ENCODE peak calls at places on chromosome 13, in eight cellular contexts. One of them, this sample, is unnamed.

GRCh38 chr13:47858042-47858677 is 142.9 kb downstream of the SUCLA2 start:
- DNase-seq in GM13977: no peak
- DNase-seq in astrocyte of the spinal cord: no peak
- DNase-seq in AG09319: no peak
- DNase-seq in heart right ventricle: no peak
- DNase-seq in A549: no peak
- DNase-seq in transverse colon: no peak
- DNase-seq in HFFc6: no peak
- DNase-seq in this sample: no peak

GRCh38 chr13:95246292-95247082 is 54.8 kb downstream of the ABCC4 start:
- DNase-seq in transverse colon: no peak
- DNase-seq in GM13977: no peak
- DNase-seq in astrocyte of the spinal cord: no peak
- DNase-seq in A549: no peak
- DNase-seq in HFFc6: no peak
- DNase-seq in AG09319: no peak
- DNase-seq in heart right ventricle: no peak
- DNase-seq in this sample: no peak

GRCh38 chr13:39051157-39051556 is 12.9 kb downstream of the NHLRC3 start:
- DNase-seq in GM13977: no peak
- DNase-seq in AG09319: no peak
- DNase-seq in heart right ventricle: no peak
- DNase-seq in transverse colon: no peak
- DNase-seq in astrocyte of the spinal cord: peak
- DNase-seq in A549: peak
- DNase-seq in HFFc6: peak
- DNase-seq in this sample: peak

GRCh38 chr13:32179708-32180107 is 135.5 kb downstream of the ZAR1L start:
- DNase-seq in GM13977: no peak
- DNase-seq in HFFc6: no peak
- DNase-seq in transverse colon: no peak
- DNase-seq in astrocyte of the spinal cord: no peak
- DNase-seq in heart right ventricle: no peak
- DNase-seq in A549: no peak
- DNase-seq in AG09319: no peak
- DNase-seq in this sample: no peak

GRCh38 chr13:54356849-54357248 is 1328.2 kb downstream of the OLFM4 start:
- DNase-seq in transverse colon: no peak
- DNase-seq in AG09319: no peak
- DNase-seq in HFFc6: no peak
- DNase-seq in A549: no peak
- DNase-seq in GM13977: no peak
- DNase-seq in astrocyte of the spinal cord: no peak
- DNase-seq in heart right ventricle: no peak
- DNase-seq in this sample: no peak

GRCh38 chr13:53242015-53242414 is 213.4 kb downstream of the OLFM4 start:
- DNase-seq in heart right ventricle: no peak
- DNase-seq in astrocyte of the spinal cord: no peak
- DNase-seq in AG09319: no peak
- DNase-seq in HFFc6: no peak
- DNase-seq in GM13977: no peak
- DNase-seq in A549: no peak
- DNase-seq in transverse colon: no peak
- DNase-seq in this sample: no peak

GRCh38 chr13:38636106-38636505 is 50.8 kb upstream of the FREM2 start:
- DNase-seq in transverse colon: no peak
- DNase-seq in AG09319: no peak
- DNase-seq in GM13977: no peak
- DNase-seq in astrocyte of the spinal cord: no peak
- DNase-seq in heart right ventricle: no peak
- DNase-seq in A549: no peak
- DNase-seq in HFFc6: no peak
- DNase-seq in this sample: no peak

GRCh38 chr13:110542311-110542796 is 19.2 kb downstream of the RAB20 start:
- DNase-seq in heart right ventricle: no peak
- DNase-seq in transverse colon: no peak
- DNase-seq in astrocyte of the spinal cord: no peak
- DNase-seq in HFFc6: no peak
- DNase-seq in A549: no peak
- DNase-seq in AG09319: no peak
- DNase-seq in GM13977: no peak
- DNase-seq in this sample: no peak

GRCh38 chr13:47112205-47112896 is 215.5 kb upstream of the HTR2A start:
- DNase-seq in AG09319: no peak
- DNase-seq in heart right ventricle: no peak
- DNase-seq in HFFc6: no peak
- DNase-seq in transverse colon: no peak
- DNase-seq in astrocyte of the spinal cord: peak
- DNase-seq in GM13977: no peak
- DNase-seq in A549: no peak
- DNase-seq in this sample: no peak

DNA sequence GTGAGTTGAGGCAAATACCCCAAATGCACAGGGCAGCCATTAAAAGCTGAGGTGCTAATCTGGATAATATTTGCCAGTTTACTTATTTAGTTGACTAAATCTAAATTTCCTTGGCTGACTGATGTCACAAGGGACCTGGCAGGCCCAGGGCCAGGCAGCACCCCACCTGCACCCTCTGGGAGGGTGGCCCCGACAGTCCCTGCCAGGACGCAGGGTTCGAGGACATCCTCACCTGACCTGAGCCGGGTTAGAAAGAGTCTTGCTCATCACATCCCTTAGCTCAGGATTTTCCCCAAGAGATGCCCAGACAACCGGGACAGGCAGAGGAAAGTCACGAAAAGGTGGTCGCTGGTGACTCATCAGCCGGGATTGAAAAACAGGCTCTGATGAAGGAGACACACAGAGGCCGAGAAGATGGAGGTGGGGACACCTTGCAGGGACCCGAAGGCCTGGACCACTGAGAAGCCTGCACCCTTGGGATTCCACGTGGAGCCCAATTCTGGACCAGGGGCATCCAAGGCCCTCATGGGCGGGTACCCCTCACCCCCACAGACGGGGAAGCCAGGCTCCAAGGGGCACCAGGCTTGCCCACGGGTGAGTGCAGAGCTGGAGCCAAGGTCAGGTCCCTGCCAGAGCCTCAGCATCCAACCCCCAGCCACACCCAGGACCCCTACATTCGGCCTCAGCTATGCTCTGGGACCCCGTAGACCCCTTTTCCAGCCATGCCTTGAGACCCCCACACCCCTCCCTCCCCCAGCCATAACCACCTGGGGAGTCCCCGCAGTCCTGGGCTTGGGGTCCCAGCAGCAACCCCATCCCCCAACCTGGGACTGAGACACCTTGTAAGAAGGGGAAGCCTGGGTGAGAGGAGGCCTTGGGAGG is 103.2 kb downstream of the SOX1 start:
- DNase-seq in GM13977: no peak
- DNase-seq in AG09319: no peak
- DNase-seq in transverse colon: no peak
- DNase-seq in A549: no peak
- DNase-seq in astrocyte of the spinal cord: no peak
- DNase-seq in heart right ventricle: no peak
- DNase-seq in HFFc6: no peak
- DNase-seq in this sample: no peak
- TF ChIP-seq CTCF in GM13977: no peak
- TF ChIP-seq CTCF in AG09319: no peak
- TF ChIP-seq CTCF in transverse colon: no peak
- TF ChIP-seq CTCF in A549: no peak
- TF ChIP-seq CTCF in astrocyte of the spinal cord: no peak
- TF ChIP-seq CTCF in heart right ventricle: no peak
- TF ChIP-seq CTCF in HFFc6: no peak
- TF ChIP-seq CTCF in this sample: no peak

DNA sequence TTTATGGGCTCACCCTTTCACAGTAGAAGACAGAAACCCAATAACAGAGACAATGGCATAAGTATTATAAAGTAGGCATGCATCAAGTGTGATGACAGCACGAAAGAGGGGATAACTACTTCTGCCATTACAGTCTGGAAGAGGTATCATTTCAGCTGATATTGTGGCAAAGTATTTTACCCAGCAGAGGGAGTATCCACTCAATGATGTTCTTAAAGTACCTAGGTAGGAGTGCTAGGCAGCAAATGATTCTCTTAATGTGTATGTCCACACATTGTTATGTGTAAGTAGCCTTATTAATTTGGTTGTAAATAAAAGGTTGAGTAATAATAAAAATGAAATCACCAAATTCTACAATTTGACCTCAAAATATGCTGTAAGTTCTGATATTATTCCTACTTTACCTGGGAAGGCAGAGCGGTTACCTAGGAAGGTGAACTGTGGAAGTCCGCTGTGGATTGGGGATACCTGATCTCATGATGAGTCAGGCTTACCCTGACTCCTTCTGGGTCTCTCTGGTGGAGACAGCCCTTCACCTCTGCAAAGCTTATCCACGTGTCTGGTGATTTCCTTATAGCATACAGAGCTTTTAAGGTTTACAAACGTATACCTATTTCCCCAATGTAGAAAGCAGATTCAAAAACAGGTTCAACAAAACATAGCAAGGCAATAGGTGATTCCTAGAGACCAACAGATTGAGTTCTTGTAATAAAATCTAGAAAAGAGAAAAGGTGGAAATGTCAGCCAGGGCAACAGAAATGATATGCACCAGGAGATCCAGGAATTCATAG is 4.0 kb upstream of the UBAC2 start:
- DNase-seq in AG09319: no peak
- DNase-seq in transverse colon: no peak
- DNase-seq in GM13977: no peak
- DNase-seq in A549: no peak
- DNase-seq in heart right ventricle: no peak
- DNase-seq in HFFc6: no peak
- DNase-seq in astrocyte of the spinal cord: peak
- DNase-seq in this sample: no peak
- TF ChIP-seq CTCF in AG09319: no peak
- TF ChIP-seq CTCF in transverse colon: peak
- TF ChIP-seq CTCF in GM13977: peak
- TF ChIP-seq CTCF in A549: no peak
- TF ChIP-seq CTCF in heart right ventricle: no peak
- TF ChIP-seq CTCF in HFFc6: peak
- TF ChIP-seq CTCF in astrocyte of the spinal cord: peak
- TF ChIP-seq CTCF in this sample: no peak

GRCh38 chr13:99433543-99434075 is 67.7 kb upstream of the TM9SF2 start:
- DNase-seq in GM13977: no peak
- DNase-seq in HFFc6: no peak
- DNase-seq in astrocyte of the spinal cord: no peak
- DNase-seq in A549: no peak
- DNase-seq in heart right ventricle: no peak
- DNase-seq in AG09319: no peak
- DNase-seq in transverse colon: no peak
- DNase-seq in this sample: no peak

GRCh38 chr13:99436013-99436412 is 65.3 kb upstream of the TM9SF2 start:
- DNase-seq in A549: no peak
- DNase-seq in AG09319: no peak
- DNase-seq in astrocyte of the spinal cord: no peak
- DNase-seq in HFFc6: no peak
- DNase-seq in heart right ventricle: no peak
- DNase-seq in transverse colon: no peak
- DNase-seq in GM13977: no peak
- DNase-seq in this sample: no peak

GRCh38 chr13:99432637-99433542 is 68.4 kb upstream of the TM9SF2 start:
- DNase-seq in HFFc6: peak
- DNase-seq in astrocyte of the spinal cord: peak
- DNase-seq in heart right ventricle: peak
- DNase-seq in GM13977: peak
- DNase-seq in A549: peak
- DNase-seq in transverse colon: peak
- DNase-seq in AG09319: no peak
- DNase-seq in this sample: peak

GRCh38 chr13:99435116-99435515 is 66.2 kb upstream of the TM9SF2 start:
- DNase-seq in GM13977: no peak
- DNase-seq in HFFc6: no peak
- DNase-seq in astrocyte of the spinal cord: no peak
- DNase-seq in A549: no peak
- DNase-seq in AG09319: no peak
- DNase-seq in transverse colon: no peak
- DNase-seq in heart right ventricle: no peak
- DNase-seq in this sample: no peak

DNA sequence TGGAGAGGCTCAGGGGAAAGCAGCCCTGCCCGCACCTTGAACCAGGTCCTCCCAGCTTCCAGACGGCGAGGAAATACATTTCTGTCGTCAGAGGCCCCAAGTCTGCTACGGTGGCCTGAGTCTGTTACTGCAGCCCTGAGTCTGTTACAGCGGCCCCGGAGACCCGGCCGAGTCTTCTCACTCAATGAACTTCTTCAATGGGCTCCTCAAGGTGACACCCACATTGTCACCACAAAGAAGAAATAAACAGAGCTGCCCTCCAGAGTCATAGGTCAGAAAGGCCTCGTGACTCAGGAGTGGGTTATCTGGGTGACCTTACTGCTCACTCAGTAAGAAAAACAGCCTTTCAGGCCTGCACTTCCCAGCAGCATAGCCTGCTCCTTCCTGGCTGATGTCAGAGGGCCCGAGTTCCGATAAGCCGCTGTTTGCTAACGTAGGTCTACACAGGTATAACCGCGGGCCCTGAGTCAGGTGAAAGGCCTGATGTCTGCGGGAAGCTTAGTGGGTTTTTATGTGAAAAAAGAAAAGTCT is 66.9 kb upstream of the TM9SF2 start:
- DNase-seq in HFFc6: no peak
- DNase-seq in heart right ventricle: no peak
- DNase-seq in AG09319: no peak
- DNase-seq in A549: no peak
- DNase-seq in transverse colon: peak
- DNase-seq in GM13977: no peak
- DNase-seq in astrocyte of the spinal cord: no peak
- DNase-seq in this sample: no peak
- TF ChIP-seq CTCF in HFFc6: peak
- TF ChIP-seq CTCF in heart right ventricle: no peak
- TF ChIP-seq CTCF in AG09319: no peak
- TF ChIP-seq CTCF in A549: no peak
- TF ChIP-seq CTCF in transverse colon: no peak
- TF ChIP-seq CTCF in GM13977: no peak
- TF ChIP-seq CTCF in astrocyte of the spinal cord: no peak
- TF ChIP-seq CTCF in this sample: no peak

GRCh38 chr13:104625196-104625595 is 1559.0 kb upstream of the SLC10A2 start:
- DNase-seq in A549: no peak
- DNase-seq in transverse colon: no peak
- DNase-seq in heart right ventricle: no peak
- DNase-seq in astrocyte of the spinal cord: no peak
- DNase-seq in AG09319: no peak
- DNase-seq in HFFc6: no peak
- DNase-seq in GM13977: no peak
- DNase-seq in this sample: no peak
- TF ChIP-seq CTCF in A549: no peak
- TF ChIP-seq CTCF in transverse colon: no peak
- TF ChIP-seq CTCF in heart right ventricle: no peak
- TF ChIP-seq CTCF in astrocyte of the spinal cord: no peak
- TF ChIP-seq CTCF in AG09319: no peak
- TF ChIP-seq CTCF in HFFc6: no peak
- TF ChIP-seq CTCF in GM13977: no peak
- TF ChIP-seq CTCF in this sample: no peak

GRCh38 chr13:24148414-24149305 is 11.9 kb upstream of the SPATA13 start:
- DNase-seq in A549: peak
- DNase-seq in heart right ventricle: no peak
- DNase-seq in transverse colon: peak
- DNase-seq in HFFc6: peak
- DNase-seq in astrocyte of the spinal cord: peak
- DNase-seq in GM13977: no peak
- DNase-seq in AG09319: peak
- DNase-seq in this sample: no peak
- TF ChIP-seq CTCF in A549: no peak
- TF ChIP-seq CTCF in heart right ventricle: no peak
- TF ChIP-seq CTCF in transverse colon: no peak
- TF ChIP-seq CTCF in HFFc6: peak
- TF ChIP-seq CTCF in astrocyte of the spinal cord: no peak
- TF ChIP-seq CTCF in GM13977: no peak
- TF ChIP-seq CTCF in AG09319: peak
- TF ChIP-seq CTCF in this sample: no peak

GRCh38 chr13:113238542-113238941 is 29.1 kb downstream of the CUL4A start:
- DNase-seq in heart right ventricle: no peak
- DNase-seq in GM13977: no peak
- DNase-seq in A549: no peak
- DNase-seq in transverse colon: no peak
- DNase-seq in astrocyte of the spinal cord: no peak
- DNase-seq in HFFc6: no peak
- DNase-seq in AG09319: no peak
- DNase-seq in this sample: no peak
- TF ChIP-seq CTCF in heart right ventricle: no peak
- TF ChIP-seq CTCF in GM13977: no peak
- TF ChIP-seq CTCF in A549: no peak
- TF ChIP-seq CTCF in transverse colon: no peak
- TF ChIP-seq CTCF in astrocyte of the spinal cord: no peak
- TF ChIP-seq CTCF in HFFc6: no peak
- TF ChIP-seq CTCF in AG09319: no peak
- TF ChIP-seq CTCF in this sample: no peak